ENCODE peak calls at places on chromosomes 12 and 14, in four cellular contexts. B is HTR-8/SVneo, A is HEK293T, G is H1. Q is an unnamed sample.

GRCh38 chr12:58668831-58669230 is 251.5 kb downstream of the LRIG3 start:
- DNase-seq in B (peak), A (no peak), G (no peak), Q (no peak)

GRCh38 chr12:12379831-12380730 is 23.2 kb downstream of the BORCS5 start:
- DNase-seq in A (no peak), G (no peak), B (no peak), Q (no peak)

GRCh38 chr14:90758028-90758889 is 58.0 kb downstream of the TTC7B start:
- DNase-seq in A (peak), B (peak), G (peak), Q (peak)

GRCh38 chr14:54189358-54190354 is 207.2 kb upstream of the CDKN3 start:
- DNase-seq in G (no peak), B (peak), A (no peak), Q (no peak)

GRCh38 chr12:121218588-121219352 is 8.8 kb downstream of the P2RX4 start:
- DNase-seq in A (no peak), G (no peak), B (no peak), Q (no peak)

GRCh38 chr14:99023371-99023770 is 248.6 kb downstream of the BCL11B start:
- DNase-seq in A (no peak), G (no peak), B (no peak), Q (no peak)

GRCh38 chr14:63650336-63650952 is 8.8 kb upstream of the WDR89 start:
- DNase-seq in B (no peak), A (no peak), G (no peak), Q (no peak)

GRCh38 chr14:26522985-26523384 is 74.8 kb downstream of the NOVA1 start:
- DNase-seq in G (no peak), A (no peak), B (no peak), Q (no peak)

GRCh38 chr12:69354561-69355187 is 4.9 kb upstream of the YEATS4 start:
- DNase-seq in G (no peak), B (no peak), A (no peak), Q (no peak)

GRCh38 chr14:51650721-51651387 is 856 bp upstream of the FRMD6 start:
- DNase-seq in B (no peak), A (no peak), G (no peak), Q (no peak)

GRCh38 chr12:109803678-109804077 is 29.5 kb downstream of the TRPV4 start:
- DNase-seq in A (no peak), G (no peak), B (no peak), Q (no peak)

GRCh38 chr14:92462568-92462967 is 51.0 kb upstream of the RIN3 start:
- DNase-seq in G (no peak), B (no peak), A (no peak), Q (no peak)